ENCODE peak calls at places on chromosomes 3 and 15, in four cellular contexts. P, Y, N and X are unnamed samples.

GRCh38 chr15:60589728-60590127 is 110.8 kb upstream of the ICE2 start:
- DNase-seq in N (no peak), Y (no peak), P (no peak), X (no peak)

GRCh38 chr3:57952208-57952631 is 56.0 kb upstream of the FLNB start:
- DNase-seq in P (peak; percentile 59), Y (peak; percentile 89), N (peak; percentile 94), X (peak; percentile 60)

GRCh38 chr3:63304421-63304820 is 26.3 kb downstream of the SYNPR start:
- DNase-seq in N (no peak), Y (no peak), P (no peak), X (no peak)

GRCh38 chr3:73765878-73766564 is 141.3 kb upstream of the PDZRN3 start:
- DNase-seq in P (no peak), N (peak; percentile 39), Y (no peak), X (no peak)

GRCh38 chr3:12440927-12441326 is 43.4 kb upstream of the TSEN2 start:
- DNase-seq in N (peak; percentile 97), P (no peak), Y (peak; percentile 86), X (peak; percentile 88)

GRCh38 chr3:21290557-21290956 is 460.5 kb downstream of the ZNF385D start:
- DNase-seq in P (no peak), Y (no peak), N (no peak), X (no peak)

GRCh38 chr3:86801921-86802320 is 189.0 kb downstream of the VGLL3 start:
- DNase-seq in N (peak; percentile 57), P (no peak), Y (peak; percentile 58), X (no peak)

GRCh38 chr3:184008161-184008560 is 9.5 kb downstream of the ABCC5 start:
- DNase-seq in N (no peak), Y (no peak), P (no peak), X (no peak)

GRCh38 chr15:101175396-101175795 is 76.5 kb downstream of the CHSY1 start:
- DNase-seq in Y (no peak), P (no peak), N (no peak), X (no peak)

GRCh38 chr3:178325330-178325729 is 210.9 kb upstream of the KCNMB2 start:
- DNase-seq in P (no peak), N (peak; percentile 75), Y (peak; percentile 77), X (no peak)

GRCh38 chr3:40337136-40338108 is 27.9 kb downstream of the EIF1B start:
- DNase-seq in N (no peak), Y (no peak), P (no peak), X (no peak)

GRCh38 chr3:48405971-48406370 is 23.9 kb downstream of the PLXNB1 start:
- DNase-seq in N (no peak), Y (no peak), P (no peak), X (no peak)

GRCh38 chr3:143596957-143597642 is 251.2 kb downstream of the SLC9A9 start:
- DNase-seq in N (no peak), Y (no peak), P (no peak), X (no peak)

GRCh38 chr15:52706091-52706490 is 26.9 kb upstream of the ATOSA start:
- DNase-seq in Y (peak; percentile 35), P (no peak), N (peak; percentile 31), X (no peak)

GRCh38 chr3:175746308-175746707 is 887.2 kb downstream of the NAALADL2 start:
- DNase-seq in Y (no peak), P (no peak), N (no peak), X (no peak)

GRCh38 chr3:126714921-126715320 is 10.9 kb downstream of the CHCHD6 start:
- DNase-seq in Y (no peak), N (no peak), P (no peak), X (no peak)

GRCh38 chr15:65362491-65362890 is 15.3 kb downstream of the IGDCC3 start:
- DNase-seq in Y (no peak), N (no peak), P (no peak), X (no peak)

GRCh38 chr3:34511891-34512290 is 713.5 kb downstream of the PDCD6IP start:
- DNase-seq in Y (no peak), P (no peak), N (no peak), X (no peak)

GRCh38 chr3:37995652-37996641 is 5.4 kb downstream of the VILL start:
- DNase-seq in Y (no peak), P (no peak), N (no peak), X (no peak)

GRCh38 chr3:17910922-17911321 is 168.5 kb upstream of the TBC1D5 start:
- DNase-seq in Y (no peak), P (no peak), N (no peak), X (no peak)

GRCh38 chr3:179801263-179801662 is 148.4 kb downstream of the USP13 start:
- DNase-seq in N (peak; percentile 99), P (no peak), Y (peak; percentile 72), X (peak; percentile 98)

GRCh38 chr3:174441588-174442316 is 417.4 kb upstream of the NAALADL2 start:
- DNase-seq in P (no peak), Y (peak; percentile 48), N (peak; percentile 87), X (no peak)

GRCh38 chr3:170037463-170038433 is at the start of gene GPR160:
- DNase-seq in Y (peak; percentile 10), P (no peak), N (peak; percentile 33), X (no peak)

GRCh38 chr3:45131201-45131600 is 15.0 kb downstream of the CDCP1 start:
- DNase-seq in N (peak; percentile 65), Y (no peak), P (no peak), X (no peak)

GRCh38 chr3:17801131-17801530 is 58.7 kb upstream of the TBC1D5 start:
- DNase-seq in P (no peak), N (no peak), Y (no peak), X (no peak)

GRCh38 chr3:116474356-116475200 is 29.3 kb upstream of the LSAMP start:
- DNase-seq in P (no peak), Y (no peak), N (no peak), X (no peak)

GRCh38 chr3:159804726-159805410 is 183.8 kb upstream of the IL12A start:
- DNase-seq in P (no peak), Y (peak; percentile 89), N (peak; percentile 91), X (no peak)

GRCh38 chr3:188353409-188353808 is 199.5 kb downstream of the LPP start:
- DNase-seq in N (no peak), P (no peak), Y (no peak), X (no peak)

GRCh38 chr15:85570331-85570730 is 189.9 kb downstream of the AKAP13 start:
- DNase-seq in N (no peak), Y (no peak), P (no peak), X (no peak)
- H3K4me3 ChIP-seq in N (no peak overlapping the region), Y (no peak overlapping the region), P (no peak overlapping the region), X (no peak overlapping the region)

GRCh38 chr15:67885848-67886247 is 46.0 kb upstream of the RNU6-1 start:
- DNase-seq in P (no peak), Y (no peak), N (no peak), X (no peak)

GRCh38 chr15:67883228-67883773 is 43.5 kb upstream of the RNU6-1 start:
- DNase-seq in Y (no peak), P (no peak), N (no peak), X (no peak)

GRCh38 chr15:67882487-67883227 is 42.8 kb upstream of the RNU6-1 start:
- DNase-seq in Y (no peak), P (no peak), N (no peak), X (no peak)

GRCh38 chr15:67884514-67885225 is 44.8 kb upstream of the RNU6-1 start:
- DNase-seq in Y (peak; percentile 76), N (peak; percentile 64), P (peak; percentile 30), X (peak; percentile 81)

DNA sequence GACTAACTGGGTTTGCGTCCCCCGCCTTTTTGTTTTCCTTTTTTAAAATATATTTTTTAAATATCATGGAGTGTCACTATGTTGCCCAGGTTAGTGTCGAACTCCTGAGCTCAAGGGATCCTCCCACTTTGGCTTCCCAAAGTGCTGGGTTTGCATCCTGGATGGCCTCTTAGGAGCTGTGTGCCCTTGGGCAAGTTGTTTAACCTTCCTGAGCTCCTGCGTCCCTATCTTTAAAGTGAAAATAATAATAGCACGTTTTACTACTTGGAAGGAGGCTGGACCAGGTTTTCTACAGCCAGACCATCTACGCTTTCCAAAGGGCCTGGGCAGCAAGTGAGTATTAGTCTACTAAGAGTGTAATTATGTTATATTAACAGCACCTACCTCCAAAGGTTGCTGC is 44.2 kb upstream of the RNU6-1 start:
- DNase-seq in N (no peak), Y (peak; percentile 5), P (no peak), X (no peak)
- H3K4me3 ChIP-seq in N (no peak overlapping the region), Y (no peak overlapping the region), P (peak overlapping the region; percentile 67), X (no peak overlapping the region)

GRCh38 chr3:134608023-134608758 is 42.6 kb downstream of the KY start:
- DNase-seq in P (no peak), N (no peak), Y (no peak), X (no peak)
- H3K4me3 ChIP-seq in P (no peak overlapping the region), N (no peak overlapping the region), Y (no peak overlapping the region), X (no peak overlapping the region)

DNA sequence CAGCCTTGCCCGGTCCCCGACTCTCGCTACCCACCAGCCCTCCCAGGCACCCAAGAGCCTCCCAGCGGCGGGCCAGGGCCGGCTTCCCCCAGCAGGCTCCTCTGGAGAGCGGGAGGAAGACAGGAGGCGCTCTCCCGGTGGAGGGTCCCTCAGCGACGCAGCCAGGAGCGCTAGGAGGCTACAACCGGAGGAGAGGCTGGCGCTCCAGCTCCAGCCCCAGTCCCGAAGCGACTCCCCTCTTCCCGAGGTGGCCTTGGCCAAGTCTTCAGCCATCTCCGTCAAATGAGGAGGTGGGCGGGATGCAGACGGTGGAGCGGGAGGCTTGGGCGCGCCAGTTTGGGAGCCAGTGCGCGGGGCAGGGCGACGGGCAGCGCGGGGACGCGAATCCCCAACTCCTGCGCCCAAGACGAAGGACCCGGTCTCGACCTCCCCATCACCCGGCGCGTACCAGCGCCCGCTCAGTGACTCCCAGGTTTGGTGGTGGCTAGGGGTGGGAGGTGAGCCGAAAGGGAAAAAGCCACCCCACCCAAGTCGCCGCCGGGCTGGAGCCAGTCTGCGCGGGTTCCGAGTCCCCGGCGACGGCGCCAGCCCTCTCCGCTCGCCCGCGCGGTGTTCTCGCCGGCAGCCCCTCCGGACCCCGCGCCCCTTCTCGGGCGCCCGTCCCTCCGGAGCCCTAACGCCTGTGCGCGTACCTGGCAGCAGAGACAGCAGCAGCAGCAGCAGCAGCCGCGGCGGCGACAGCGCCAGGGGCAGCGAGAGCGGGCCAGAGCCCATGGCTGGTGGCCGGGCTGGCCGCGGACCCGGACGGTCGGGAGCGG is 566 bp downstream of the CHRNA3 start:
- DNase-seq in Y (no peak), N (no peak), P (no peak), X (no peak)
- H3K4me3 ChIP-seq in Y (no peak overlapping the region), N (no peak overlapping the region), P (peak overlapping the region; percentile 51), X (peak overlapping the region; percentile 23)

GRCh38 chr3:78900426-78900825 is 867.4 kb downstream of the ROBO1 start:
- DNase-seq in N (peak; percentile 67), P (no peak), Y (no peak), X (no peak)
- H3K4me3 ChIP-seq in N (no peak overlapping the region), P (no peak overlapping the region), Y (no peak overlapping the region), X (no peak overlapping the region)

GRCh38 chr15:29860872-29861271 is 38.6 kb upstream of the TJP1 start:
- DNase-seq in Y (no peak), N (no peak), P (no peak), X (no peak)

GRCh38 chr15:29859293-29859692 is 37.0 kb upstream of the TJP1 start:
- DNase-seq in N (no peak), P (no peak), Y (no peak), X (no peak)

GRCh38 chr15:29862271-29862670 is 40.0 kb upstream of the TJP1 start:
- DNase-seq in P (no peak), Y (no peak), N (no peak), X (no peak)

GRCh38 chr15:29857196-29857595 is 34.9 kb upstream of the TJP1 start:
- DNase-seq in N (peak; percentile 17), P (no peak), Y (peak; percentile 32), X (no peak)

GRCh38 chr15:29859981-29860745 is 37.9 kb upstream of the TJP1 start:
- DNase-seq in P (no peak), Y (peak; percentile 84), N (peak; percentile 55), X (peak; percentile 56)
- H3K4me3 ChIP-seq in P (no peak overlapping the region), Y (no peak overlapping the region), N (no peak overlapping the region), X (no peak overlapping the region)

GRCh38 chr15:37143351-37143750 is 43.0 kb upstream of the MEIS2 start:
- DNase-seq in Y (no peak), N (no peak), P (no peak), X (no peak)
- H3K4me3 ChIP-seq in Y (no peak overlapping the region), N (no peak overlapping the region), P (no peak overlapping the region), X (no peak overlapping the region)